ENCODE peak calls at places on chromosomes 2 and 18, in five cellular contexts. One of them, this sample, is unnamed.

GRCh38 chr2:231931481-231931915 is 5.3 kb upstream of the NPPC start:
- DNase-seq in lung: no peak
- DNase-seq in gastrocnemius medialis: peak; percentile 50
- DNase-seq in bronchial epithelial cell: no peak
- DNase-seq in prostate gland: no peak
- DNase-seq in this sample: no peak

GRCh38 chr2:117835990-117836760 is 21.7 kb downstream of the DDX18 start:
- DNase-seq in prostate gland: peak; percentile 71
- DNase-seq in gastrocnemius medialis: peak; percentile 50
- DNase-seq in bronchial epithelial cell: peak; percentile 52
- DNase-seq in lung: peak; percentile 78
- DNase-seq in this sample: peak; percentile 89

GRCh38 chr18:79924814-79925655 is 26.4 kb downstream of the SLC66A2 start:
- DNase-seq in bronchial epithelial cell: no peak
- DNase-seq in lung: no peak
- DNase-seq in prostate gland: no peak
- DNase-seq in gastrocnemius medialis: peak; percentile 80
- DNase-seq in this sample: peak; percentile 21

GRCh38 chr18:71485578-71485977 is 1058.6 kb downstream of the CBLN2 start:
- DNase-seq in bronchial epithelial cell: peak; percentile 0
- DNase-seq in gastrocnemius medialis: no peak
- DNase-seq in prostate gland: no peak
- DNase-seq in lung: no peak
- DNase-seq in this sample: peak; percentile 92

GRCh38 chr2:168469281-168469988 is 13.4 kb downstream of the CERS6 start:
- DNase-seq in gastrocnemius medialis: no peak
- DNase-seq in lung: no peak
- DNase-seq in bronchial epithelial cell: no peak
- DNase-seq in prostate gland: no peak
- DNase-seq in this sample: no peak

GRCh38 chr2:53751728-53752127 is 15.9 kb upstream of the CHAC2 start:
- DNase-seq in gastrocnemius medialis: no peak
- DNase-seq in bronchial epithelial cell: peak; percentile 92
- DNase-seq in prostate gland: no peak
- DNase-seq in lung: no peak
- DNase-seq in this sample: peak; percentile 14

GRCh38 chr2:233442028-233442310 is 87.7 kb downstream of the DGKD start:
- DNase-seq in lung: no peak
- DNase-seq in prostate gland: no peak
- DNase-seq in bronchial epithelial cell: no peak
- DNase-seq in gastrocnemius medialis: no peak
- DNase-seq in this sample: no peak

GRCh38 chr2:102103992-102104871 is 38.3 kb upstream of the IL1R1 start:
- DNase-seq in gastrocnemius medialis: peak; percentile 68
- DNase-seq in bronchial epithelial cell: peak; percentile 77
- DNase-seq in prostate gland: peak; percentile 69
- DNase-seq in lung: peak; percentile 72
- DNase-seq in this sample: peak; percentile 89

GRCh38 chr2:137865954-137866540 is 98.2 kb upstream of the HNMT start:
- DNase-seq in prostate gland: peak; percentile 15
- DNase-seq in bronchial epithelial cell: peak; percentile 58
- DNase-seq in gastrocnemius medialis: no peak
- DNase-seq in lung: peak; percentile 37
- DNase-seq in this sample: peak; percentile 68

GRCh38 chr2:196242131-196242620 is 70.8 kb upstream of the STK17B start:
- DNase-seq in lung: no peak
- DNase-seq in prostate gland: no peak
- DNase-seq in bronchial epithelial cell: peak; percentile 96
- DNase-seq in gastrocnemius medialis: no peak
- DNase-seq in this sample: no peak

GRCh38 chr2:226355600-226355999 is 444.0 kb downstream of the IRS1 start:
- DNase-seq in lung: no peak
- DNase-seq in gastrocnemius medialis: no peak
- DNase-seq in prostate gland: no peak
- DNase-seq in bronchial epithelial cell: no peak
- DNase-seq in this sample: no peak

GRCh38 chr2:205700331-205701132 is 18.2 kb downstream of the NRP2 start:
- DNase-seq in gastrocnemius medialis: no peak
- DNase-seq in bronchial epithelial cell: peak; percentile 49
- DNase-seq in prostate gland: no peak
- DNase-seq in lung: no peak
- DNase-seq in this sample: peak; percentile 94

GRCh38 chr18:52200891-52201663 is 138.9 kb upstream of the DCC start:
- DNase-seq in gastrocnemius medialis: no peak
- DNase-seq in lung: no peak
- DNase-seq in bronchial epithelial cell: no peak
- DNase-seq in prostate gland: no peak
- DNase-seq in this sample: no peak

GRCh38 chr2:233210843-233211600 is 40.5 kb upstream of the ATG16L1 start:
- DNase-seq in prostate gland: peak; percentile 74
- DNase-seq in bronchial epithelial cell: peak; percentile 86
- DNase-seq in lung: peak; percentile 86
- DNase-seq in gastrocnemius medialis: no peak
- DNase-seq in this sample: peak; percentile 94

GRCh38 chr2:46014911-46015654 is 282.1 kb upstream of the EPAS1 start:
- DNase-seq in prostate gland: no peak
- DNase-seq in bronchial epithelial cell: peak; percentile 27
- DNase-seq in gastrocnemius medialis: no peak
- DNase-seq in lung: no peak
- DNase-seq in this sample: peak; percentile 78

GRCh38 chr2:197498937-197499593 is 575 bp downstream of the HSPD1 start:
- DNase-seq in prostate gland: peak; percentile 50
- DNase-seq in gastrocnemius medialis: peak; percentile 44
- DNase-seq in lung: peak; percentile 64
- DNase-seq in bronchial epithelial cell: peak; percentile 29
- DNase-seq in this sample: peak; percentile 68

GRCh38 chr2:224492531-224492930 is 90.6 kb upstream of the FAM124B start:
- DNase-seq in lung: no peak
- DNase-seq in prostate gland: no peak
- DNase-seq in gastrocnemius medialis: no peak
- DNase-seq in bronchial epithelial cell: no peak
- DNase-seq in this sample: no peak

GRCh38 chr18:63339920-63340484 is 20.4 kb upstream of the BCL2 start:
- DNase-seq in lung: no peak
- DNase-seq in gastrocnemius medialis: no peak
- DNase-seq in bronchial epithelial cell: peak; percentile 28
- DNase-seq in prostate gland: no peak
- DNase-seq in this sample: peak; percentile 63

GRCh38 chr18:12308386-12309100 is 502 bp downstream of the TUBB6 start:
- DNase-seq in gastrocnemius medialis: peak; percentile 39
- DNase-seq in bronchial epithelial cell: peak; percentile 60
- DNase-seq in prostate gland: peak; percentile 22
- DNase-seq in lung: peak; percentile 77
- DNase-seq in this sample: peak; percentile 91

GRCh38 chr2:25041307-25041927 is 459 bp upstream of the EFR3B start:
- DNase-seq in lung: peak; percentile 75
- DNase-seq in prostate gland: peak; percentile 24
- DNase-seq in bronchial epithelial cell: peak; percentile 45
- DNase-seq in gastrocnemius medialis: peak; percentile 17
- DNase-seq in this sample: peak; percentile 61

GRCh38 chr2:20577495-20578235 is 73.2 kb downstream of the HS1BP3 start:
- DNase-seq in lung: no peak
- DNase-seq in gastrocnemius medialis: no peak
- DNase-seq in prostate gland: peak; percentile 35
- DNase-seq in bronchial epithelial cell: peak; percentile 97
- DNase-seq in this sample: no peak

GRCh38 chr2:191304939-191305875 is 60.0 kb downstream of the MYO1B start:
- DNase-seq in prostate gland: peak; percentile 41
- DNase-seq in gastrocnemius medialis: peak; percentile 6
- DNase-seq in lung: no peak
- DNase-seq in bronchial epithelial cell: peak; percentile 97
- DNase-seq in this sample: peak; percentile 95

DNA sequence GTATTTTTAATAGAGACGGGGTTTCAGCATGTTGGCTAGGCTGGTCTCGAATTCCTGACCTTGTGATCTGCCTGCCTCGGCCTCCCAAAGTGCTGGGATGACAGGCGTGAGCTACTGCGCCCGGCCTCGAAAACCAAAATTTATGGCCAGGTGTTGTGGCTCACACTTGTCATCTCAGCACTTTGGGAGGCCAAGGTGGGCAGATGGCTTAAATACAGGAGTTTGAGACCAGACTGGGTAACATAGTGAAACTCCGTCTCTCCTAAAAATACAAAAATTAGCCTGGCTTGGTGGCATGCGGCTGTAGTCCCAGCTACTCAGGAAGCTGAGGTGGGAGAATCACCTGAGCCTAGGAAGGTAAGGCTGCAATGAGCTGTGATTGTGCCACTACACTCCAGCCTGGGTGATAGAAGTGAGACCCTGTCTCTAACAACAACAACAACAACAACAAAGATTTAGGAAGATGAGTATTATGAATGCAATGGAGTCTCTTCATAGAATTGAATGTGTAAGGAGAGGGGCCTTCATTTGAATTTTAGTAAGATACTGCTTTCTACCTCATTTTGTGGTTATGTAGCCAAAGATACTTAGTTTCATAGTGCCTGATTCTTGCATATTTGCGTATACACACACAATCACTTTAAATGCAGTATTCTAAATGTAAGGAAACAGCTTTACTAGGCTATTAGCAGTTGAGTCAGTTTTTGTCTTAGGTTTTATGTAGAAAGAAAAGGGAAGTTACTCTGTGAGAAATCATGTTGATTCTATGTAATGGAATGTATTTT is 80.3 kb downstream of the HAUS1 start:
- DNase-seq in bronchial epithelial cell: no peak
- DNase-seq in prostate gland: no peak
- DNase-seq in gastrocnemius medialis: no peak
- DNase-seq in lung: no peak
- DNase-seq in this sample: no peak
- TF ChIP-seq CTCF in bronchial epithelial cell: no peak
- TF ChIP-seq CTCF in prostate gland: no peak
- TF ChIP-seq CTCF in gastrocnemius medialis: no peak
- TF ChIP-seq CTCF in lung: no peak
- TF ChIP-seq CTCF in this sample: no peak

GRCh38 chr2:39243469-39244123 is at the start of gene CDKL4:
- DNase-seq in prostate gland: no peak
- DNase-seq in bronchial epithelial cell: no peak
- DNase-seq in gastrocnemius medialis: no peak
- DNase-seq in lung: no peak
- DNase-seq in this sample: no peak
- H3K4me3 ChIP-seq in prostate gland: peak within 1 kb of the TSS; percentile 23
- H3K4me3 ChIP-seq in bronchial epithelial cell: no peak within 1 kb of the TSS
- H3K4me3 ChIP-seq in gastrocnemius medialis: peak within 1 kb of the TSS; percentile 24
- H3K4me3 ChIP-seq in lung: no peak within 1 kb of the TSS
- H3K4me3 ChIP-seq in this sample: peak within 1 kb of the TSS; percentile 54

GRCh38 chr18:24935896-24936295 is 416.1 kb downstream of the ZNF521 start:
- DNase-seq in bronchial epithelial cell: no peak
- DNase-seq in prostate gland: no peak
- DNase-seq in lung: no peak
- DNase-seq in gastrocnemius medialis: no peak
- DNase-seq in this sample: no peak

GRCh38 chr18:24937624-24938285 is 414.2 kb downstream of the ZNF521 start:
- DNase-seq in gastrocnemius medialis: no peak
- DNase-seq in bronchial epithelial cell: no peak
- DNase-seq in prostate gland: no peak
- DNase-seq in lung: no peak
- DNase-seq in this sample: no peak

GRCh38 chr18:24942144-24942543 is 409.8 kb downstream of the ZNF521 start:
- DNase-seq in bronchial epithelial cell: no peak
- DNase-seq in prostate gland: no peak
- DNase-seq in lung: no peak
- DNase-seq in gastrocnemius medialis: no peak
- DNase-seq in this sample: no peak

GRCh38 chr18:24941164-24941951 is 410.6 kb downstream of the ZNF521 start:
- DNase-seq in gastrocnemius medialis: no peak
- DNase-seq in bronchial epithelial cell: no peak
- DNase-seq in prostate gland: no peak
- DNase-seq in lung: no peak
- DNase-seq in this sample: no peak

DNA sequence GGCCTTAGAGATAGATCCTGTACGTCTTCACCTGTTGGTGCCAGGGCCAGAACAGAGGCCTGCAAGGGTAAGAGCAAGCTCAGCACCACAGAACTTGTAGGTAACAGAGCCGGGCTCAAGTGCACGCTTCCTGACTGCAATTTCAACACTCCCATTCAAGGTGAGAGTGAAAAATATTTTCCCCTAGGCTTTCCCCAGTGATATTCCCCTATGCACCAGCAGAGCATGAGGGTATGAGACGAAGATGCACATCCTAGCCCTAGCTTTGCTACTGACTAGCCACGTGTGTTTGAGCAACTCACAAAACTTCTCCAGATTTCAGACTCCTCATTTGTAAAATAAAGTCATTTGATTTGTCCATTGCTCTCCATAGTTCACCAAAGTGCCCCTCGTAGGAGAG is 411.6 kb downstream of the ZNF521 start:
- DNase-seq in lung: no peak
- DNase-seq in prostate gland: no peak
- DNase-seq in gastrocnemius medialis: no peak
- DNase-seq in bronchial epithelial cell: no peak
- DNase-seq in this sample: no peak
- TF ChIP-seq CTCF in lung: no peak
- TF ChIP-seq CTCF in prostate gland: no peak
- TF ChIP-seq CTCF in gastrocnemius medialis: no peak
- TF ChIP-seq CTCF in bronchial epithelial cell: no peak
- TF ChIP-seq CTCF in this sample: no peak

GRCh38 chr2:15010346-15010745 is 377.8 kb downstream of the LRATD1 start:
- DNase-seq in bronchial epithelial cell: no peak
- DNase-seq in prostate gland: no peak
- DNase-seq in lung: no peak
- DNase-seq in gastrocnemius medialis: no peak
- DNase-seq in this sample: no peak
- H3K4me3 ChIP-seq in bronchial epithelial cell: no peak overlapping the region
- H3K4me3 ChIP-seq in prostate gland: no peak overlapping the region
- H3K4me3 ChIP-seq in lung: no peak overlapping the region
- H3K4me3 ChIP-seq in gastrocnemius medialis: no peak overlapping the region
- H3K4me3 ChIP-seq in this sample: no peak overlapping the region